ENCODE peak calls at places on chromosomes 13 and 19, in six cellular contexts. One of them, this sample, is unnamed.
A peak's percentile ranks its signal among the peaks of the same experiment; 100 is the strongest.

GRCh38 chr13:28035146-28035782 is 46.8 kb upstream of the URAD start:
- DNase-seq in brain microvascular endothelial cell: no peak
- DNase-seq in kidney epithelial cell: no peak
- DNase-seq in colonic mucosa: peak; percentile 20
- DNase-seq in breast epithelium: no peak
- DNase-seq in psoas muscle: no peak
- DNase-seq in this sample: no peak

GRCh38 chr19:4334929-4335833 is 3.4 kb downstream of the STAP2 start:
- DNase-seq in psoas muscle: no peak
- DNase-seq in kidney epithelial cell: no peak
- DNase-seq in breast epithelium: no peak
- DNase-seq in brain microvascular endothelial cell: no peak
- DNase-seq in colonic mucosa: no peak
- DNase-seq in this sample: no peak

GRCh38 chr13:102400619-102401125 is 1.2 kb downstream of the FGF14 start:
- DNase-seq in colonic mucosa: no peak
- DNase-seq in brain microvascular endothelial cell: no peak
- DNase-seq in kidney epithelial cell: no peak
- DNase-seq in psoas muscle: peak; percentile 56
- DNase-seq in breast epithelium: no peak
- DNase-seq in this sample: peak; percentile 68

GRCh38 chr13:20526664-20527063 is 1.0 kb upstream of the CRYL1 start:
- DNase-seq in colonic mucosa: no peak
- DNase-seq in psoas muscle: no peak
- DNase-seq in kidney epithelial cell: no peak
- DNase-seq in breast epithelium: no peak
- DNase-seq in brain microvascular endothelial cell: peak; percentile 6
- DNase-seq in this sample: no peak

GRCh38 chr19:8461376-8461775 is 16.6 kb downstream of the HNRNPM start:
- DNase-seq in breast epithelium: no peak
- DNase-seq in brain microvascular endothelial cell: no peak
- DNase-seq in psoas muscle: no peak
- DNase-seq in colonic mucosa: no peak
- DNase-seq in kidney epithelial cell: no peak
- DNase-seq in this sample: no peak

GRCh38 chr13:38415233-38415632 is 65.6 kb downstream of the UFM1 start:
- DNase-seq in brain microvascular endothelial cell: no peak
- DNase-seq in breast epithelium: no peak
- DNase-seq in psoas muscle: no peak
- DNase-seq in colonic mucosa: no peak
- DNase-seq in kidney epithelial cell: no peak
- DNase-seq in this sample: no peak

GRCh38 chr13:52195052-52195837 is 35.8 kb upstream of the NEK3 start:
- DNase-seq in psoas muscle: peak; percentile 89
- DNase-seq in kidney epithelial cell: peak; percentile 53
- DNase-seq in colonic mucosa: peak; percentile 69
- DNase-seq in breast epithelium: peak; percentile 78
- DNase-seq in brain microvascular endothelial cell: peak; percentile 36
- DNase-seq in this sample: peak; percentile 82

GRCh38 chr19:4589579-4590410 is 30.3 kb upstream of the SEMA6B start:
- DNase-seq in colonic mucosa: no peak
- DNase-seq in breast epithelium: no peak
- DNase-seq in brain microvascular endothelial cell: no peak
- DNase-seq in kidney epithelial cell: no peak
- DNase-seq in psoas muscle: no peak
- DNase-seq in this sample: no peak

GRCh38 chr13:51916419-51916818 is 54.6 kb downstream of the CCDC70 start:
- DNase-seq in kidney epithelial cell: no peak
- DNase-seq in psoas muscle: no peak
- DNase-seq in breast epithelium: no peak
- DNase-seq in brain microvascular endothelial cell: no peak
- DNase-seq in colonic mucosa: no peak
- DNase-seq in this sample: no peak

GRCh38 chr13:64993514-64994164 is 2236.5 kb downstream of the PCDH9 start:
- DNase-seq in colonic mucosa: no peak
- DNase-seq in brain microvascular endothelial cell: no peak
- DNase-seq in breast epithelium: no peak
- DNase-seq in psoas muscle: no peak
- DNase-seq in kidney epithelial cell: no peak
- DNase-seq in this sample: no peak

GRCh38 chr13:29519921-29520320 is 75.6 kb downstream of the SLC7A1 start:
- DNase-seq in kidney epithelial cell: no peak
- DNase-seq in breast epithelium: no peak
- DNase-seq in psoas muscle: no peak
- DNase-seq in brain microvascular endothelial cell: no peak
- DNase-seq in colonic mucosa: no peak
- DNase-seq in this sample: no peak

GRCh38 chr19:444677-445210 is 16.1 kb downstream of the SHC2 start:
- DNase-seq in kidney epithelial cell: no peak
- DNase-seq in brain microvascular endothelial cell: no peak
- DNase-seq in psoas muscle: no peak
- DNase-seq in breast epithelium: no peak
- DNase-seq in colonic mucosa: no peak
- DNase-seq in this sample: no peak

GRCh38 chr19:3790209-3790734 is 4.1 kb upstream of the MATK start:
- DNase-seq in breast epithelium: no peak
- DNase-seq in colonic mucosa: no peak
- DNase-seq in brain microvascular endothelial cell: no peak
- DNase-seq in psoas muscle: no peak
- DNase-seq in kidney epithelial cell: no peak
- DNase-seq in this sample: no peak

GRCh38 chr19:39805120-39805519 is 26.5 kb downstream of the LEUTX start:
- DNase-seq in psoas muscle: no peak
- DNase-seq in colonic mucosa: no peak
- DNase-seq in kidney epithelial cell: no peak
- DNase-seq in brain microvascular endothelial cell: peak; percentile 5
- DNase-seq in breast epithelium: no peak
- DNase-seq in this sample: no peak

GRCh38 chr13:110327036-110327790 is 20.1 kb downstream of the COL4A2 start:
- DNase-seq in breast epithelium: no peak
- DNase-seq in brain microvascular endothelial cell: peak; percentile 76
- DNase-seq in colonic mucosa: no peak
- DNase-seq in kidney epithelial cell: no peak
- DNase-seq in psoas muscle: no peak
- DNase-seq in this sample: no peak

GRCh38 chr13:107563099-107563925 is 652.0 kb downstream of the LIG4 start:
- DNase-seq in psoas muscle: no peak
- DNase-seq in breast epithelium: no peak
- DNase-seq in colonic mucosa: no peak
- DNase-seq in brain microvascular endothelial cell: no peak
- DNase-seq in kidney epithelial cell: no peak
- DNase-seq in this sample: no peak

GRCh38 chr13:94967183-94968039 is 255.1 kb upstream of the SOX21 start:
- DNase-seq in kidney epithelial cell: no peak
- DNase-seq in psoas muscle: no peak
- DNase-seq in breast epithelium: no peak
- DNase-seq in colonic mucosa: no peak
- DNase-seq in brain microvascular endothelial cell: no peak
- DNase-seq in this sample: no peak

GRCh38 chr13:59356607-59357006 is 807.1 kb downstream of the DIAPH3 start:
- DNase-seq in brain microvascular endothelial cell: peak; percentile 72
- DNase-seq in colonic mucosa: no peak
- DNase-seq in psoas muscle: peak; percentile 69
- DNase-seq in breast epithelium: no peak
- DNase-seq in kidney epithelial cell: no peak
- DNase-seq in this sample: no peak

GRCh38 chr13:110163020-110163658 is 143.8 kb downstream of the COL4A1 start:
- DNase-seq in breast epithelium: no peak
- DNase-seq in psoas muscle: no peak
- DNase-seq in colonic mucosa: no peak
- DNase-seq in brain microvascular endothelial cell: no peak
- DNase-seq in kidney epithelial cell: no peak
- DNase-seq in this sample: no peak

GRCh38 chr13:96650301-96650886 is 343.9 kb downstream of the OXGR1 start:
- DNase-seq in psoas muscle: no peak
- DNase-seq in brain microvascular endothelial cell: peak; percentile 76
- DNase-seq in colonic mucosa: no peak
- DNase-seq in kidney epithelial cell: peak; percentile 82
- DNase-seq in breast epithelium: no peak
- DNase-seq in this sample: no peak

GRCh38 chr19:4606921-4607678 is 32.2 kb upstream of the TNFAIP8L1 start:
- DNase-seq in brain microvascular endothelial cell: no peak
- DNase-seq in psoas muscle: peak; percentile 69
- DNase-seq in colonic mucosa: no peak
- DNase-seq in kidney epithelial cell: no peak
- DNase-seq in breast epithelium: no peak
- DNase-seq in this sample: no peak

GRCh38 chr19:49690073-49690655 is 752 bp upstream of the CPT1C start:
- DNase-seq in kidney epithelial cell: no peak
- DNase-seq in breast epithelium: no peak
- DNase-seq in brain microvascular endothelial cell: no peak
- DNase-seq in colonic mucosa: no peak
- DNase-seq in psoas muscle: no peak
- DNase-seq in this sample: no peak

GRCh38 chr19:49690656-49691242 is at the start of gene CPT1C:
- DNase-seq in colonic mucosa: peak; percentile 85
- DNase-seq in brain microvascular endothelial cell: peak; percentile 70
- DNase-seq in breast epithelium: peak; percentile 83
- DNase-seq in kidney epithelial cell: no peak
- DNase-seq in psoas muscle: peak; percentile 79
- DNase-seq in this sample: no peak

GRCh38 chr19:49689133-49690072 is at the start of gene ADM5:
- DNase-seq in brain microvascular endothelial cell: no peak
- DNase-seq in psoas muscle: peak; percentile 77
- DNase-seq in breast epithelium: peak; percentile 72
- DNase-seq in kidney epithelial cell: no peak
- DNase-seq in colonic mucosa: peak; percentile 78
- DNase-seq in this sample: no peak

GRCh38 chr19:49692102-49692599 is 1.2 kb downstream of the CPT1C start:
- DNase-seq in breast epithelium: no peak
- DNase-seq in colonic mucosa: no peak
- DNase-seq in brain microvascular endothelial cell: no peak
- DNase-seq in kidney epithelial cell: no peak
- DNase-seq in psoas muscle: no peak
- DNase-seq in this sample: no peak

DNA sequence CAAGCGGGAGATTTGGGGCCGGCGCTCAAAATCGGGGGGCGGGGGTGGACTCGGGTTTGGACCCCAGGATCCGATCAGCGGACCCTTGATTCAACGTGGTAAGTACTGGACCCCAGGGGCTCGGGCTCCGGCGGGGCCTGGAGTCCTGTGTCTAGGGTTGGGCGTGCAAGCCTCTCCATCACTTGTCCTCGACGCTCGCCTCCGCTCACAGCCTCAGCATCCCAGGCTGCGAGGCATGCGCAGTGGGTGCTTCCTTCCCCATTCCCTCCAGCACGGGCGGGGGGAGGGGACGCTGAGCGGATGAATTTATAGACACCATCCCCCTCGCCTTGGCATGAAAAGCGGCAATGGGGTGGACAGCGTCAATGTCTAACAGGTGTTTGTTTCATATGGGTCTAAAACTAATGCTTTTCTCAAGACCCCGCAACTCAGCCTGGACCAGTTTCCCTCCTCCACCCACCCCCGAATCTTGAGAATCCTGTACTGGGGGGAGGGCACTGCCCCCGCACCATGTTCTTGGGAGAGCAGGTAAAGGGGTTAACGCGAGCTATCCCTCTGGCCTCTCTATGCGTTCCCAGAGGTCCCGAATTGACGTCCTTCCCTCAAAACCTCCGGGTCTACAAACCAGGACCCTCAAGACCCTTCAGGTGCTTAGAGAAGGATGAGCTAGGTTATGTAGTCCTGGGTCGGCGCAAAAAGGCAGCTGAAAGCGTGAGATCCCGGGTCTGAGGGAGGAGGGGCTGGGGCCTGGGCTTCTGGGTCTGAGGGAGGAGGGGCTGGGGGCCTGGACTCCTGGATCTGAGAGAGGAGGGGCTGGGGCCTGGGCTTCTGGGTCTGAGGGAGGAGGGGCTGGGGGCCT is 556 bp downstream of the CPT1C start:
- DNase-seq in kidney epithelial cell: no peak
- DNase-seq in breast epithelium: no peak
- DNase-seq in brain microvascular endothelial cell: peak; percentile 61
- DNase-seq in psoas muscle: peak; percentile 68
- DNase-seq in colonic mucosa: peak; percentile 44
- DNase-seq in this sample: no peak
- H3K4me3 ChIP-seq in kidney epithelial cell: peak overlapping the region; percentile 49
- H3K4me3 ChIP-seq in breast epithelium: peak overlapping the region; percentile 75
- H3K4me3 ChIP-seq in brain microvascular endothelial cell: peak overlapping the region; percentile 52
- H3K4me3 ChIP-seq in psoas muscle: peak overlapping the region; percentile 63
- H3K4me3 ChIP-seq in colonic mucosa: peak overlapping the region; percentile 42
- H3K4me3 ChIP-seq in this sample: peak overlapping the region; percentile 39

GRCh38 chr19:19059837-19060611 is 3.8 kb upstream of the SLC25A42 start:
- DNase-seq in kidney epithelial cell: no peak
- DNase-seq in colonic mucosa: no peak
- DNase-seq in breast epithelium: no peak
- DNase-seq in brain microvascular endothelial cell: no peak
- DNase-seq in psoas muscle: no peak
- DNase-seq in this sample: peak; percentile 70

GRCh38 chr19:19062454-19063182 is 1.2 kb upstream of the SLC25A42 start:
- DNase-seq in kidney epithelial cell: peak; percentile 16
- DNase-seq in psoas muscle: no peak
- DNase-seq in colonic mucosa: no peak
- DNase-seq in brain microvascular endothelial cell: peak; percentile 11
- DNase-seq in breast epithelium: no peak
- DNase-seq in this sample: peak; percentile 57

GRCh38 chr19:19063183-19064097 is at the start of gene SLC25A42:
- DNase-seq in brain microvascular endothelial cell: peak; percentile 99
- DNase-seq in kidney epithelial cell: peak; percentile 96
- DNase-seq in psoas muscle: peak; percentile 100
- DNase-seq in breast epithelium: peak; percentile 96
- DNase-seq in colonic mucosa: peak; percentile 99
- DNase-seq in this sample: peak; percentile 98

GRCh38 chr19:19059018-19059836 is 4.6 kb upstream of the SLC25A42 start:
- DNase-seq in brain microvascular endothelial cell: no peak
- DNase-seq in colonic mucosa: no peak
- DNase-seq in breast epithelium: no peak
- DNase-seq in kidney epithelial cell: no peak
- DNase-seq in psoas muscle: no peak
- DNase-seq in this sample: no peak

GRCh38 chr19:19061491-19061890 is 2.3 kb upstream of the SLC25A42 start:
- DNase-seq in colonic mucosa: no peak
- DNase-seq in psoas muscle: peak; percentile 79
- DNase-seq in kidney epithelial cell: no peak
- DNase-seq in brain microvascular endothelial cell: no peak
- DNase-seq in breast epithelium: no peak
- DNase-seq in this sample: no peak
- H3K4me3 ChIP-seq in colonic mucosa: no peak overlapping the region
- H3K4me3 ChIP-seq in psoas muscle: no peak overlapping the region
- H3K4me3 ChIP-seq in kidney epithelial cell: no peak overlapping the region
- H3K4me3 ChIP-seq in brain microvascular endothelial cell: no peak overlapping the region
- H3K4me3 ChIP-seq in breast epithelium: no peak overlapping the region
- H3K4me3 ChIP-seq in this sample: no peak overlapping the region

DNA sequence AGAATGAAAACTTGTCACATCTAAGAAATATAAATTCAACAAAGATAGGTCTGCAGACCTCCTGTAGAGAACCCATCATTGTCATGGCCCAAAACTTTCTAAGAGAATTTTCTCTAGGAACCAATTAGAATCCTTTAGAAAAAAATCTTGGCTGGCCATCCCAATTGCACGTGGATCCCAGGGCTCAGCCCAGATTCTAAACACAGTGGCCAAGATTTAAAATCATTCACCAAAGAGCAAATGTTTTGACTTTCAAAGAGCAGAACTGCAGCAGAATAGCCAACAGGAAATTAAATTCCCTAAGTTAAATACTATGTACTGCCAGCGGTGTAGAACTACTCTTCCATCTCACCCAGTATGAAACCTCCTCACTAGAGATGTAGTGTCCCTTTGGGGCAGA is 21.3 kb downstream of the IPO5 start:
- DNase-seq in psoas muscle: no peak
- DNase-seq in kidney epithelial cell: no peak
- DNase-seq in colonic mucosa: no peak
- DNase-seq in brain microvascular endothelial cell: no peak
- DNase-seq in breast epithelium: no peak
- DNase-seq in this sample: no peak
- H3K4me3 ChIP-seq in psoas muscle: no peak overlapping the region
- H3K4me3 ChIP-seq in kidney epithelial cell: no peak overlapping the region
- H3K4me3 ChIP-seq in colonic mucosa: no peak overlapping the region
- H3K4me3 ChIP-seq in brain microvascular endothelial cell: no peak overlapping the region
- H3K4me3 ChIP-seq in breast epithelium: peak overlapping the region; percentile 93
- H3K4me3 ChIP-seq in this sample: no peak overlapping the region

GRCh38 chr19:18291590-18292459 is 10.4 kb upstream of the JUND start:
- DNase-seq in brain microvascular endothelial cell: peak; percentile 72
- DNase-seq in psoas muscle: peak; percentile 89
- DNase-seq in colonic mucosa: peak; percentile 88
- DNase-seq in kidney epithelial cell: no peak
- DNase-seq in breast epithelium: peak; percentile 80
- DNase-seq in this sample: peak; percentile 95
- H3K4me3 ChIP-seq in brain microvascular endothelial cell: peak overlapping the region; percentile 65
- H3K4me3 ChIP-seq in psoas muscle: peak overlapping the region; percentile 83
- H3K4me3 ChIP-seq in colonic mucosa: peak overlapping the region; percentile 48
- H3K4me3 ChIP-seq in kidney epithelial cell: peak overlapping the region; percentile 65
- H3K4me3 ChIP-seq in breast epithelium: peak overlapping the region; percentile 78
- H3K4me3 ChIP-seq in this sample: peak overlapping the region; percentile 74

This sample was measured in left lung.